ENCODE peak calls at places on chromosomes 7 and 10, in seven cellular contexts. One of them, this sample, is unnamed.
A peak's percentile ranks its signal among the peaks of the same experiment; 100 is the strongest.

GRCh38 chr7:48087349-48087748 is 1.7 kb upstream of the UPP1 start:
- DNase-seq in H9: no peak
- DNase-seq in psoas muscle: no peak
- DNase-seq in HCT116: no peak
- DNase-seq in lung: no peak
- DNase-seq in HL-60: no peak
- DNase-seq in astrocyte: peak; percentile 85
- DNase-seq in this sample: no peak

GRCh38 chr10:94890264-94891022 is 48.0 kb upstream of the CYP2C9 start:
- DNase-seq in H9: peak; percentile 29
- DNase-seq in psoas muscle: no peak
- DNase-seq in HCT116: no peak
- DNase-seq in lung: no peak
- DNase-seq in HL-60: no peak
- DNase-seq in astrocyte: no peak
- DNase-seq in this sample: no peak

GRCh38 chr10:86182150-86182549 is 184.4 kb downstream of the GRID1 start:
- DNase-seq in H9: no peak
- DNase-seq in psoas muscle: no peak
- DNase-seq in HCT116: no peak
- DNase-seq in lung: no peak
- DNase-seq in HL-60: no peak
- DNase-seq in astrocyte: no peak
- DNase-seq in this sample: no peak

GRCh38 chr7:15916666-15917388 is 230.3 kb upstream of the MEOX2 start:
- DNase-seq in H9: no peak
- DNase-seq in psoas muscle: no peak
- DNase-seq in HCT116: no peak
- DNase-seq in lung: no peak
- DNase-seq in HL-60: no peak
- DNase-seq in astrocyte: peak; percentile 32
- DNase-seq in this sample: no peak

GRCh38 chr10:75070478-75071163 is 40.8 kb upstream of the SAMD8 start:
- DNase-seq in H9: no peak
- DNase-seq in psoas muscle: no peak
- DNase-seq in HCT116: no peak
- DNase-seq in lung: no peak
- DNase-seq in HL-60: no peak
- DNase-seq in astrocyte: no peak
- DNase-seq in this sample: no peak

GRCh38 chr7:44765579-44766415 is 17.1 kb downstream of the ZMIZ2 start:
- DNase-seq in H9: no peak
- DNase-seq in psoas muscle: no peak
- DNase-seq in HCT116: no peak
- DNase-seq in lung: no peak
- DNase-seq in HL-60: no peak
- DNase-seq in astrocyte: no peak
- DNase-seq in this sample: no peak

GRCh38 chr10:42960491-42961155 is 116.2 kb upstream of the RET start:
- DNase-seq in H9: peak; percentile 70
- DNase-seq in psoas muscle: no peak
- DNase-seq in HCT116: peak; percentile 40
- DNase-seq in lung: no peak
- DNase-seq in HL-60: no peak
- DNase-seq in astrocyte: no peak
- DNase-seq in this sample: no peak

GRCh38 chr10:33032354-33033254 is 74.6 kb upstream of the ITGB1 start:
- DNase-seq in H9: no peak
- DNase-seq in psoas muscle: no peak
- DNase-seq in HCT116: peak; percentile 36
- DNase-seq in lung: no peak
- DNase-seq in HL-60: no peak
- DNase-seq in astrocyte: peak; percentile 86
- DNase-seq in this sample: no peak

GRCh38 chr7:44638611-44639557 is 32.5 kb downstream of the OGDH start:
- DNase-seq in H9: peak; percentile 64
- DNase-seq in psoas muscle: peak; percentile 74
- DNase-seq in HCT116: peak; percentile 74
- DNase-seq in lung: peak; percentile 73
- DNase-seq in HL-60: peak; percentile 93
- DNase-seq in astrocyte: peak; percentile 61
- DNase-seq in this sample: no peak

GRCh38 chr10:132236161-132236560 is 49.4 kb downstream of the DPYSL4 start:
- DNase-seq in H9: no peak
- DNase-seq in psoas muscle: no peak
- DNase-seq in HCT116: no peak
- DNase-seq in lung: no peak
- DNase-seq in HL-60: no peak
- DNase-seq in astrocyte: no peak
- DNase-seq in this sample: no peak

GRCh38 chr7:43538404-43538771 is 44.5 kb upstream of the STK17A start:
- DNase-seq in H9: no peak
- DNase-seq in psoas muscle: no peak
- DNase-seq in HCT116: no peak
- DNase-seq in lung: no peak
- DNase-seq in HL-60: no peak
- DNase-seq in astrocyte: no peak
- DNase-seq in this sample: no peak

GRCh38 chr7:118372530-118372929 is 148.0 kb downstream of the ANKRD7 start:
- DNase-seq in H9: no peak
- DNase-seq in psoas muscle: no peak
- DNase-seq in HCT116: no peak
- DNase-seq in lung: no peak
- DNase-seq in HL-60: peak; percentile 78
- DNase-seq in astrocyte: peak; percentile 55
- DNase-seq in this sample: no peak

GRCh38 chr10:33073641-33074410 is 115.8 kb upstream of the ITGB1 start:
- DNase-seq in H9: no peak
- DNase-seq in psoas muscle: no peak
- DNase-seq in HCT116: no peak
- DNase-seq in lung: no peak
- DNase-seq in HL-60: no peak
- DNase-seq in astrocyte: no peak
- DNase-seq in this sample: no peak

GRCh38 chr7:121042195-121042594 is 53.7 kb downstream of the CPED1 start:
- DNase-seq in H9: no peak
- DNase-seq in psoas muscle: no peak
- DNase-seq in HCT116: no peak
- DNase-seq in lung: no peak
- DNase-seq in HL-60: no peak
- DNase-seq in astrocyte: no peak
- DNase-seq in this sample: no peak

GRCh38 chr7:121039994-121040393 is 51.5 kb downstream of the CPED1 start:
- DNase-seq in H9: no peak
- DNase-seq in psoas muscle: no peak
- DNase-seq in HCT116: no peak
- DNase-seq in lung: no peak
- DNase-seq in HL-60: no peak
- DNase-seq in astrocyte: no peak
- DNase-seq in this sample: no peak

GRCh38 chr7:121043314-121044234 is 55.1 kb downstream of the CPED1 start:
- DNase-seq in H9: no peak
- DNase-seq in psoas muscle: no peak
- DNase-seq in HCT116: no peak
- DNase-seq in lung: no peak
- DNase-seq in HL-60: no peak
- DNase-seq in astrocyte: no peak
- DNase-seq in this sample: no peak

GRCh38 chr7:121042899-121043298 is 54.4 kb downstream of the CPED1 start:
- DNase-seq in H9: no peak
- DNase-seq in psoas muscle: no peak
- DNase-seq in HCT116: no peak
- DNase-seq in lung: no peak
- DNase-seq in HL-60: no peak
- DNase-seq in astrocyte: no peak
- DNase-seq in this sample: no peak

GRCh38 chr7:121041516-121042148 is 53.1 kb downstream of the CPED1 start:
- DNase-seq in H9: no peak
- DNase-seq in psoas muscle: no peak
- DNase-seq in HCT116: no peak
- DNase-seq in lung: no peak
- DNase-seq in HL-60: no peak
- DNase-seq in astrocyte: no peak
- DNase-seq in this sample: no peak
- H3K27ac ChIP-seq in H9: no peak overlapping the region
- H3K27ac ChIP-seq in psoas muscle: peak overlapping the region; percentile 47
- H3K27ac ChIP-seq in HCT116: no peak overlapping the region
- H3K27ac ChIP-seq in lung: no peak overlapping the region
- H3K27ac ChIP-seq in HL-60: no peak overlapping the region
- H3K27ac ChIP-seq in astrocyte: peak overlapping the region; percentile 34
- H3K27ac ChIP-seq in this sample: no peak overlapping the region

GRCh38 chr7:106054971-106055370 is 57.1 kb downstream of the SYPL1 start:
- DNase-seq in H9: no peak
- DNase-seq in psoas muscle: no peak
- DNase-seq in HCT116: no peak
- DNase-seq in lung: no peak
- DNase-seq in HL-60: no peak
- DNase-seq in astrocyte: no peak
- DNase-seq in this sample: no peak

GRCh38 chr7:106053109-106053508 is 59.0 kb downstream of the SYPL1 start:
- DNase-seq in H9: no peak
- DNase-seq in psoas muscle: no peak
- DNase-seq in HCT116: no peak
- DNase-seq in lung: no peak
- DNase-seq in HL-60: no peak
- DNase-seq in astrocyte: no peak
- DNase-seq in this sample: no peak

GRCh38 chr7:106052681-106053080 is 59.4 kb downstream of the SYPL1 start:
- DNase-seq in H9: no peak
- DNase-seq in psoas muscle: no peak
- DNase-seq in HCT116: no peak
- DNase-seq in lung: no peak
- DNase-seq in HL-60: no peak
- DNase-seq in astrocyte: no peak
- DNase-seq in this sample: no peak

GRCh38 chr7:106056513-106057203 is 55.5 kb downstream of the SYPL1 start:
- DNase-seq in H9: peak; percentile 81
- DNase-seq in psoas muscle: peak; percentile 65
- DNase-seq in HCT116: peak; percentile 57
- DNase-seq in lung: peak; percentile 56
- DNase-seq in HL-60: peak; percentile 70
- DNase-seq in astrocyte: peak; percentile 37
- DNase-seq in this sample: peak; percentile 64

DNA sequence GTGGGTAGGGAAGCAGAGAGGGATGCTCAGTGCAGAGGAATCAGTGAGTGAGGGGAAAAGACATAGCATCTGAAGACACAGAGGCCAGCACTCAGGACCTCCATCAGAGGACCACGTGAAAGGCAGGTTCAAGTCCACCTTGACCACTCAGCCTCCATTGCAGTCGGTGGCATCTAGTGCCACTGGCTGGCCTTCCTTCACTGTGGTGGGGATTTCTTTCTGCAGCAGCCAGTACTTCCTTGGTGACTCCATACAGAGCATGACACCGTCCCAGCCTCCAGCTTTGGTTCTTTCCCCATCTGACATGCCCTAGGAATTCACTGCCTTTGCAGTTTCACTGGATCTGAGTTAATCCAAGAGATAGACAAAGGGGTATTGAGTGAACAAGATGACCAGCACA is 58.0 kb downstream of the SYPL1 start:
- DNase-seq in H9: no peak
- DNase-seq in psoas muscle: no peak
- DNase-seq in HCT116: no peak
- DNase-seq in lung: no peak
- DNase-seq in HL-60: no peak
- DNase-seq in astrocyte: no peak
- DNase-seq in this sample: no peak
- H3K27me3 ChIP-seq in H9: no peaks in the 10 kb centered on the region
- H3K27me3 ChIP-seq in psoas muscle: no peaks in the 10 kb centered on the region
- H3K27me3 ChIP-seq in HCT116: no peaks in the 10 kb centered on the region
- H3K27me3 ChIP-seq in lung: no peaks in the 10 kb centered on the region
- H3K27me3 ChIP-seq in HL-60: no peaks in the 10 kb centered on the region
- H3K27me3 ChIP-seq in astrocyte: peaks cover 12% of the 10 kb centered on the region
- H3K27me3 ChIP-seq in this sample: no peaks in the 10 kb centered on the region

GRCh38 chr7:38830826-38831225 is 78.2 kb downstream of the VPS41 start:
- DNase-seq in H9: no peak
- DNase-seq in psoas muscle: no peak
- DNase-seq in HCT116: no peak
- DNase-seq in lung: no peak
- DNase-seq in HL-60: no peak
- DNase-seq in astrocyte: no peak
- DNase-seq in this sample: no peak

GRCh38 chr7:38833329-38833728 is 75.7 kb downstream of the VPS41 start:
- DNase-seq in H9: no peak
- DNase-seq in psoas muscle: no peak
- DNase-seq in HCT116: no peak
- DNase-seq in lung: no peak
- DNase-seq in HL-60: no peak
- DNase-seq in astrocyte: no peak
- DNase-seq in this sample: no peak

GRCh38 chr7:38825721-38826440 is 83.1 kb downstream of the VPS41 start:
- DNase-seq in H9: no peak
- DNase-seq in psoas muscle: no peak
- DNase-seq in HCT116: no peak
- DNase-seq in lung: no peak
- DNase-seq in HL-60: no peak
- DNase-seq in astrocyte: no peak
- DNase-seq in this sample: no peak

GRCh38 chr7:38834357-38834756 is 74.6 kb downstream of the VPS41 start:
- DNase-seq in H9: no peak
- DNase-seq in psoas muscle: no peak
- DNase-seq in HCT116: no peak
- DNase-seq in lung: no peak
- DNase-seq in HL-60: no peak
- DNase-seq in astrocyte: no peak
- DNase-seq in this sample: no peak

GRCh38 chr7:38831262-38831661 is 77.7 kb downstream of the VPS41 start:
- DNase-seq in H9: no peak
- DNase-seq in psoas muscle: no peak
- DNase-seq in HCT116: no peak
- DNase-seq in lung: no peak
- DNase-seq in HL-60: no peak
- DNase-seq in astrocyte: no peak
- DNase-seq in this sample: no peak
- H3K27ac ChIP-seq in H9: no peak overlapping the region
- H3K27ac ChIP-seq in psoas muscle: no peak overlapping the region
- H3K27ac ChIP-seq in HCT116: no peak overlapping the region
- H3K27ac ChIP-seq in lung: no peak overlapping the region
- H3K27ac ChIP-seq in HL-60: no peak overlapping the region
- H3K27ac ChIP-seq in astrocyte: no peak overlapping the region
- H3K27ac ChIP-seq in this sample: no peak overlapping the region

GRCh38 chr10:114349505-114350211 is 54.6 kb downstream of the AFAP1L2 start:
- DNase-seq in H9: no peak
- DNase-seq in psoas muscle: no peak
- DNase-seq in HCT116: no peak
- DNase-seq in lung: no peak
- DNase-seq in HL-60: no peak
- DNase-seq in astrocyte: no peak
- DNase-seq in this sample: no peak

GRCh38 chr10:114356786-114357588 is 47.3 kb downstream of the AFAP1L2 start:
- DNase-seq in H9: no peak
- DNase-seq in psoas muscle: no peak
- DNase-seq in HCT116: no peak
- DNase-seq in lung: no peak
- DNase-seq in HL-60: no peak
- DNase-seq in astrocyte: peak; percentile 91
- DNase-seq in this sample: no peak

GRCh38 chr10:114350751-114351150 is 53.6 kb downstream of the AFAP1L2 start:
- DNase-seq in H9: no peak
- DNase-seq in psoas muscle: no peak
- DNase-seq in HCT116: no peak
- DNase-seq in lung: no peak
- DNase-seq in HL-60: no peak
- DNase-seq in astrocyte: no peak
- DNase-seq in this sample: no peak

GRCh38 chr10:114352653-114353298 is 51.5 kb downstream of the AFAP1L2 start:
- DNase-seq in H9: no peak
- DNase-seq in psoas muscle: no peak
- DNase-seq in HCT116: no peak
- DNase-seq in lung: no peak
- DNase-seq in HL-60: no peak
- DNase-seq in astrocyte: no peak
- DNase-seq in this sample: no peak

GRCh38 chr10:114353383-114353782 is 50.9 kb downstream of the AFAP1L2 start:
- DNase-seq in H9: no peak
- DNase-seq in psoas muscle: no peak
- DNase-seq in HCT116: no peak
- DNase-seq in lung: no peak
- DNase-seq in HL-60: no peak
- DNase-seq in astrocyte: no peak
- DNase-seq in this sample: no peak
- H3K27me3 ChIP-seq in H9: no peaks in the 10 kb centered on the region
- H3K27me3 ChIP-seq in psoas muscle: no peaks in the 10 kb centered on the region
- H3K27me3 ChIP-seq in HCT116: peaks cover 4% of the 10 kb centered on the region
- H3K27me3 ChIP-seq in lung: no peaks in the 10 kb centered on the region
- H3K27me3 ChIP-seq in HL-60: peaks cover 2% of the 10 kb centered on the region
- H3K27me3 ChIP-seq in astrocyte: peaks cover 15% of the 10 kb centered on the region
- H3K27me3 ChIP-seq in this sample: no peaks in the 10 kb centered on the region

This sample was measured in iPS DF 6.9.